ENCODE peak calls at places on chromosomes 6 and 20, in seven cellular contexts. A, H, V, M, N, Z and W are unnamed samples.
A peak's percentile ranks its signal among the peaks of the same experiment; 100 is the strongest.

GRCh38 chr6:144408151-144408550 is 123.0 kb downstream of the UTRN start:
- DNase-seq in V (no peak), H (no peak), Z (no peak), M (no peak), A (no peak), N (no peak), W (no peak)

GRCh38 chr20:51404297-51405060 is 138.0 kb downstream of the NFATC2 start:
- DNase-seq in N (no peak), Z (no peak), H (no peak), V (no peak), M (peak; percentile 80), A (no peak), W (no peak)

GRCh38 chr6:123925360-123925759 is 121.7 kb downstream of the NKAIN2 start:
- DNase-seq in N (no peak), M (peak; percentile 47), Z (no peak), A (no peak), H (no peak), V (no peak), W (no peak)

GRCh38 chr6:149560736-149561135 is 5.4 kb upstream of the GINM1 start:
- DNase-seq in V (peak; percentile 53), M (no peak), A (peak; percentile 58), H (no peak), Z (peak; percentile 36), N (no peak), W (no peak)

GRCh38 chr6:22087960-22088716 is 208.7 kb downstream of the PRL start:
- DNase-seq in A (no peak), Z (no peak), M (no peak), H (no peak), V (no peak), N (no peak), W (no peak)

GRCh38 chr20:19241440-19241839 is 29.0 kb downstream of the SLC24A3 start:
- DNase-seq in M (no peak), H (no peak), Z (no peak), V (no peak), N (no peak), A (no peak), W (no peak)

GRCh38 chr6:6969761-6970223 is 138.0 kb upstream of the RREB1 start:
- DNase-seq in M (no peak), N (no peak), H (peak; percentile 63), A (peak; percentile 84), V (no peak), Z (peak; percentile 58), W (no peak)

GRCh38 chr6:33424855-33425667 is 5.2 kb downstream of the SYNGAP1 start:
- DNase-seq in Z (peak; percentile 82), M (no peak), N (no peak), A (no peak), H (no peak), V (peak; percentile 32), W (no peak)

GRCh38 chr6:68756454-68757375 is 121.6 kb downstream of the ADGRB3 start:
- DNase-seq in Z (no peak), M (no peak), V (peak; percentile 13), A (no peak), N (no peak), H (no peak), W (no peak)

GRCh38 chr20:61682114-61682997 is 383.3 kb downstream of the TAF4 start:
- DNase-seq in Z (no peak), H (no peak), V (no peak), A (no peak), N (no peak), M (no peak), W (no peak)

GRCh38 chr20:3751664-3752385 is 15.7 kb downstream of the ADISSP start:
- DNase-seq in Z (no peak), V (peak; percentile 56), M (no peak), H (no peak), N (peak; percentile 60), A (no peak), W (no peak)

GRCh38 chr6:75855047-75855446 is 106.0 kb downstream of the MYO6 start:
- DNase-seq in M (no peak), V (peak; percentile 15), Z (peak; percentile 75), H (peak; percentile 59), A (peak; percentile 48), N (no peak), W (no peak)

GRCh38 chr20:40990542-40991120 is 38.0 kb upstream of the TOP1 start:
- DNase-seq in N (peak; percentile 70), Z (peak; percentile 90), H (peak; percentile 93), M (peak; percentile 70), V (peak; percentile 84), A (peak; percentile 75), W (peak; percentile 87)

GRCh38 chr6:5569491-5569890 is 308.2 kb downstream of the FARS2 start:
- DNase-seq in A (no peak), N (no peak), H (no peak), Z (no peak), V (no peak), M (no peak), W (no peak)

GRCh38 chr20:49768204-49769124 is 44.2 kb upstream of the SLC9A8 start:
- DNase-seq in N (peak; percentile 59), V (no peak), Z (no peak), M (peak; percentile 31), H (peak; percentile 100), A (no peak), W (peak; percentile 98)

GRCh38 chr20:24565952-24566351 is 96.5 kb downstream of the SYNDIG1 start:
- DNase-seq in H (no peak), N (no peak), Z (no peak), A (no peak), V (no peak), M (no peak), W (no peak)

GRCh38 chr6:81235512-81235911 is 517.0 kb downstream of the TENT5A start:
- DNase-seq in N (no peak), M (no peak), V (no peak), H (no peak), A (no peak), Z (no peak), W (no peak)

GRCh38 chr20:32619586-32619985 is 34.5 kb upstream of the NOL4L start:
- DNase-seq in H (no peak), Z (no peak), A (no peak), V (no peak), N (no peak), M (no peak), W (no peak)

GRCh38 chr6:16973071-16973470 is 128.8 kb upstream of the STMND1 start:
- DNase-seq in M (no peak), A (no peak), Z (no peak), N (no peak), V (no peak), H (no peak), W (no peak)

GRCh38 chr6:16972535-16972934 is 129.3 kb upstream of the STMND1 start:
- DNase-seq in M (no peak), A (no peak), N (no peak), H (no peak), V (no peak), Z (no peak), W (no peak)

GRCh38 chr6:16973545-16974386 is 128.1 kb upstream of the STMND1 start:
- DNase-seq in M (no peak), H (no peak), A (no peak), N (no peak), Z (no peak), V (no peak), W (no peak)

GRCh38 chr6:16974729-16975359 is 127.0 kb upstream of the STMND1 start:
- DNase-seq in Z (no peak), V (no peak), M (no peak), N (no peak), A (no peak), H (no peak), W (no peak)

DNA sequence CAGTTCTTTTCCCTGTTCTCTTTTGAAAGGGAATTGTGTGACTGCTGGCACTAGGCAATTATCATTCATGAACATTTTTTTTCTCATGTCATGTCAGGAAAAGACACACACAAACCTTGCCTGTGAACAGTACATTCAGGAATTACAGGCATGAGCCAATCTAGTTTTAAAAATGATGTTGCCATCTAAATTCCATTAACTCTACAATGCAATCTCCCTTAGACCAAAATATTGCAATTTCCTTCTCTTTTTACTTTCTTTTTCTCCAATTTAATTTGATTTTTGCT is 127.5 kb upstream of the STMND1 start:
- DNase-seq in M (no peak), A (no peak), Z (no peak), N (no peak), V (no peak), H (no peak), W (no peak)
- TF ChIP-seq JUND in M (no peak), A (no peak), Z (no peak), N (no peak), V (no peak), H (no peak), W (no peak)

DNA sequence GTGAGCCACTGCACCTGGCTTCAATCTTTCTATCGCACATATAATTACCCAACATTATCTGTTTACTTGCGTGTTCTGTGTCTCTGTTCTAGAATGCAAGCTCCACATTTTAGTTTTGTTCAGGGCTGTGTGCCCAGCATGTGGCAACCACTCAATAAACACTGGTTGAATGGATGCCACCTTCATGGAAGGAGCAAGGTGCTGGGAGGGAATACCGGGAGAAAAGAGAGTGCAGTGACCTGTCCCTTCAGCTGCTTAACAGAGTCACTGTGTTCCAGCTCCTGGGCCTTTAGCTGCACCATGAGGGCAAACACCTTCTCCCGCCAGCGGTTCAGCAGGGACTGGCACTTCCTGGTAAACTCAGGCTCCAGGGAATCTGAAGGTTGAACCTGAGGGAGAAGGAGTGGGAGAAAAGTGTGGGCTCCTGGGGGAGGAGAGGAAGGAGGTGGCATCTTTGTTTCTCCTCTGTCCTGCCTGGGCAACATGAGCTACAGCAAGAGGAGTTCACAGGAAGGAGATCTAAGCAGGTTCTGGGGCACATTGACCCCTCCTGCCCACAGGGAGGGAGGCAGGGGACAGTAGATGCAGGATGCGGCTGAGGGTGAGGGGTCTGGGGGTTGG is 7.7 kb downstream of the CCHCR1 start:
- DNase-seq in N (no peak), Z (no peak), A (no peak), H (no peak), M (no peak), V (no peak), W (no peak)
- TF ChIP-seq JUND in N (no peak), Z (no peak), A (no peak), H (no peak), M (no peak), V (no peak), W (no peak)

DNA sequence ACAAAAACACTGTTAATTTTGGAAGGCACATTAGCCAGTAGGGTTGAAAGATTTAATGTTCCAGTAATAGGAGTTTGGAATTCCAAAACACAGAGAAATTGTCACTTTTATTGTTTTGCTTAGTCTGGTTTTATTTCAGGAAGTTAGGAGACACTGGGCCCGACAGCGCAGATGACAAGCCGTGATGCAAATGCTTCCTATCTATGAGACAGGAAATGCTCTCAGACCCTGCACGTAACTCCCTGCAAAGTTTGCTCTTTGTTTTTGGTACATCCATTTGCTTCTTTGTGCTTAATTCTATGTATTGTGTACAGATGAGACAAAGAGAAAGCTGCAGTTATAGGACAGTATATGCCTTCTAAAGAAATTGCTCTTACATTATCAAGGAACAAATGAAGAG is 201.5 kb upstream of the SGK1 start:
- DNase-seq in H (no peak), A (no peak), N (no peak), V (no peak), Z (peak; percentile 58), M (peak; percentile 4), W (no peak)
- TF ChIP-seq JUND in H (no peak), A (no peak), N (no peak), V (no peak), Z (no peak), M (no peak), W (no peak)

DNA sequence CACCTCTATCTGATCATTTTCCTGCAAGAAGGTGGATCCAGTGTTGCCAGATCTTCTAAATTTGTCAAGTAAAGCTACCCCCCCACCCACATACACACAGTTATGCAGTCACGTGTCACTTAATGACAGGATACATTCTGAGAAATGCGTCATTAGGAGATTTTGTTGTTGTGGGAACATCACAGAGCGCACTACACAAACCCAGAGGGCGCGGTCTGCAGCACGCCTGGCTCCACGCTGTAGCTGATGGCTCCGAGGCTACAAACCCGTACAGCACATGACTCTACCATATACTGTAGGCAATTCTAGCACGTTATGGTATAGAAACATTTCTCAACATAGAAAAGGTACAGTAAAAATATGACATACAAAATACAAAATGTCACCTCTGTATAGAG is 126.9 kb downstream of the SYCP2 start:
- DNase-seq in M (no peak), N (no peak), Z (no peak), H (no peak), A (no peak), V (peak; percentile 1), W (no peak)
- TF ChIP-seq JUND in M (no peak), N (no peak), Z (no peak), H (no peak), A (no peak), V (no peak), W (no peak)